ENCODE peak calls at places on chromosomes 7 and 10, in five cellular contexts. S is cardiac fibroblast, R is heart right ventricle, U is left ventricle myocardium inferior, F is neural crest cell. A is an unnamed sample.

GRCh38 chr7:99365318-99366141 is 9.0 kb upstream of the ARPC1B start:
- DNase-seq in S (peak), R (no peak), U (no peak), F (no peak), A (no peak)

GRCh38 chr10:8050561-8051108 is 3.9 kb upstream of the GATA3 start:
- DNase-seq in S (peak), R (no peak), U (no peak), F (no peak), A (no peak)

GRCh38 chr10:96666738-96667137 is 53.6 kb downstream of the PIK3AP1 start:
- DNase-seq in S (no peak), R (no peak), U (no peak), F (no peak), A (no peak)

GRCh38 chr10:72834183-72834825 is 59.2 kb upstream of the OIT3 start:
- DNase-seq in S (peak), R (peak), U (no peak), F (peak), A (no peak)

GRCh38 chr7:29865526-29865925 is 59.2 kb downstream of the WIPF3 start:
- DNase-seq in S (peak), R (peak), U (no peak), F (no peak), A (no peak)

GRCh38 chr10:117442944-117443676 is 67.9 kb upstream of the PDZD8 start:
- DNase-seq in S (peak), R (peak), U (peak), F (peak), A (no peak)

GRCh38 chr7:83429493-83429892 is 219.4 kb downstream of the SEMA3E start:
- DNase-seq in S (no peak), R (no peak), U (no peak), F (no peak), A (no peak)

GRCh38 chr7:130982160-130982638 is 248.2 kb upstream of the KLF14 start:
- DNase-seq in S (peak), R (no peak), U (no peak), F (no peak), A (no peak)

GRCh38 chr7:26853788-26854393 is 10.5 kb downstream of the SKAP2 start:
- DNase-seq in S (peak), R (no peak), U (no peak), F (no peak), A (no peak)

GRCh38 chr7:149846436-149847046 is 8.4 kb downstream of the ZNF862 start:
- DNase-seq in S (no peak), R (no peak), U (no peak), F (no peak), A (no peak)

GRCh38 chr7:72286486-72286885 is 125.7 kb downstream of the CALN1 start:
- DNase-seq in S (no peak), R (no peak), U (no peak), F (no peak), A (no peak)

GRCh38 chr7:72292794-72293193 is 119.3 kb downstream of the CALN1 start:
- DNase-seq in S (no peak), R (no peak), U (no peak), F (no peak), A (no peak)

DNA sequence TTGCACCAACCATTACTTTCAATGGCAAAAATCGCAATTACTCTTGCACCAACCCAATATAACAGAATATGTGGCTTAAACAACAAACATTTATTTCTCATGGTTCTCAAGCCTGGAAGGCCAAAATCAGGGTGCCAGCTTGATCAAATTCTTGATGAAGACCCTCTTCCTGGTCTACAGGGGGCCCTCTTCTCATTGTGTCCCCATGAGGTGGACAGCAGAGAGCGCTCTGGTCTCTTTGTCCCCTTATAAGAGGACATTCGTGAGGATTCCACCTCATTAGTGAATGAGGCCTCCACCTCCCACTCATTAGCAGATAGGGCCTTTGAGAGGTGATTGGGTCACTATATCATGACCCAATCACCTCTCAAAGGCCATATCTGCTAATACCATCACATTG is 120.0 kb downstream of the CALN1 start:
- DNase-seq in S (no peak), R (no peak), U (no peak), F (no peak), A (no peak)
- TF ChIP-seq CTCF in S (no peak), R (no peak), U (no peak), F (no peak), A (no peak)

GRCh38 chr10:74099836-74100235 is 50.8 kb downstream of the AP3M1 start:
- DNase-seq in S (no peak), R (no peak), U (no peak), F (no peak), A (no peak)
- TF ChIP-seq CTCF in S (no peak), R (no peak), U (no peak), F (no peak), A (no peak)

GRCh38 chr10:85915245-85915846 is 451.2 kb downstream of the GRID1 start:
- DNase-seq in S (no peak), R (no peak), U (no peak), F (no peak), A (no peak)

GRCh38 chr10:85916999-85917573 is 449.5 kb downstream of the GRID1 start:
- DNase-seq in S (no peak), R (no peak), U (no peak), F (no peak), A (no peak)

GRCh38 chr10:85918371-85918770 is 448.2 kb downstream of the GRID1 start:
- DNase-seq in S (no peak), R (no peak), U (no peak), F (no peak), A (no peak)

GRCh38 chr10:85917601-85918000 is 449.0 kb downstream of the GRID1 start:
- DNase-seq in S (no peak), R (no peak), U (no peak), F (no peak), A (no peak)

GRCh38 chr10:85916192-85916747 is 450.3 kb downstream of the GRID1 start:
- DNase-seq in S (no peak), R (no peak), U (no peak), F (no peak), A (no peak)
- TF ChIP-seq CTCF in S (no peak), R (no peak), U (no peak), F (no peak), A (no peak)

DNA sequence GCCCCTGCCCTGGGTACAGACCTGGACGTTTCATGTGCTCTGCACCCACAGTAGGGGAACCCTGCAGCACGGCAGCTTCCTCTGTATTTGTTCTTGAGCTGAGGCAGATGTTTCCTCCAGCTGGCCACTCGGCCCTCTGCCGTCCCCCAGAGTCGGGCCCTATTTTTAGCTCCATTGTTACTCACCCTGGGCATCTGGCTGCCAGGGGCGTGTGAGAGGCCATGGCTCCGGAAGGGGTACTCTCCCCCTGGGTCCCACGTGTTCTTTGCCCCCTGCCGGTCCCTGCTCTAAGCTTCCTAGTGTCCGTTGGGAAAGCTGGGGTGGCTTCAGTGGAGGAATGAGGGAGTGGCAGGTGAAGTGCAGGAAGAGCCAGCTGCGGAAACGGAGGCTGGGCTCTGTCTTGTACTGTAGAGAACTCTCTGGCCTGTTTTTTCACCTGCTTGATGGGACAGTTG is 30.4 kb downstream of the PALD1 start:
- DNase-seq in S (peak), R (peak), U (peak), F (no peak), A (no peak)
- TF ChIP-seq CTCF in S (no peak), R (no peak), U (no peak), F (no peak), A (no peak)

DNA sequence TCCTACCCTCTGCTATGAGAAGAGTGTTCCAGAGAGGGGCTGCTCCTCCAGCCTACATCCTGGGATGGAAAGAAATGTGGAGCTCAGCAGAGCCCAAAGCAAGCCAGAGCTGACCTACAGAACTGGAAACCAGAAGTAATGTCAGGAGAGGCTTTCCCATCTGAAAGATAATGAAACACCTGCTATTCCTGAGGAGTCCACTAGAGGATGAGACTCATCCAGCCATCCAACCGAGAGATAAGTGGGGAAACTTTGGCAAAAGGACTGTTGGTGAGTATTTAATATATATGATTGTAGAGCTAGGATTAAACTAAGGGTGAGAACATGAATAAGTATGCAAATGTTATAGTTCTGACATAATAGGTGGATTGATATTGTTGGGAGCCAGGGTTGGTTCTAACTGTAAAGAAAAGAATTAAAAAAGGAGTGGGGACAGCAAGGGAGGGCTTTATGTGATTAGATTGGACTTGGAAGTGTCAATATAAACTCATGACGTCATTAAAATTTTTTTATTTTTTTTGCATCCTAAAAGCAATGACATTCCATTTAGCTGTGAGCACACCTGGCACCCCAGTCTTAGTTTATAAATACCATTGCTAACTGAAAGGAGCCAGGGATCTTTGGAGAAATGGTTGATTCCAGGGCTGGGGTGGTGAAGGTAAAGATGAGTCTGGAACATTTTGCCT is 312.8 kb upstream of the NFE2L3 start:
- DNase-seq in S (no peak), R (no peak), U (no peak), F (no peak), A (no peak)
- TF ChIP-seq CTCF in S (peak), R (no peak), U (no peak), F (peak), A (peak)

GRCh38 chr7:28145931-28146330 is 34.7 kb downstream of the JAZF1 start:
- DNase-seq in S (no peak), R (no peak), U (no peak), F (no peak), A (no peak)

GRCh38 chr7:28140964-28141363 is 39.6 kb downstream of the JAZF1 start:
- DNase-seq in S (no peak), R (no peak), U (no peak), F (no peak), A (no peak)

GRCh38 chr7:28144266-28144665 is 36.3 kb downstream of the JAZF1 start:
- DNase-seq in S (no peak), R (no peak), U (no peak), F (peak), A (no peak)

GRCh38 chr7:28145090-28145626 is 35.4 kb downstream of the JAZF1 start:
- DNase-seq in S (no peak), R (no peak), U (no peak), F (no peak), A (no peak)

DNA sequence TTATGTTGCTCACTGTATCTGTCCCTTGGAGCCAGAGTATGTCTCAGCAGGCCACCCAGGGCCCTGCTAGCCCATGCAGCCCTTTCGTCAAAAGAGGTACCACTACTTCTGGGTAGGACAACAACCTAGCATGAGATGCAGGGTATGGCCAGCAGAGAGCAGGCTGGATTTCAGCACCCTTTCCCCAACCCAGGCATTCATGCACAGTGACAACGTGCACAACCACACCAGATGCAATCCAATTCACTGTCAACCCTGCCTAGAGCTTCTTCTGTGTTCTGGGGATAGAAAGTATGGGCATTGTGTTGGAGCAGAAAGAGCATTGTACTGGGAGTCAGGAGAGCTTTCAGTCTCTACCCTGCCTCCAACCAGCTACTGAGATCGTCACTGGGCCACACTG is 37.9 kb downstream of the JAZF1 start:
- DNase-seq in S (no peak), R (no peak), U (no peak), F (no peak), A (no peak)
- TF ChIP-seq CTCF in S (no peak), R (no peak), U (peak), F (no peak), A (no peak)

GRCh38 chr10:106978746-106979145 is 185.8 kb downstream of the SORCS1 start:
- DNase-seq in S (no peak), R (no peak), U (no peak), F (no peak), A (no peak)

GRCh38 chr10:106981461-106981850 is 183.1 kb downstream of the SORCS1 start:
- DNase-seq in S (no peak), R (no peak), U (no peak), F (no peak), A (no peak)

GRCh38 chr10:106982248-106982647 is 182.3 kb downstream of the SORCS1 start:
- DNase-seq in S (no peak), R (no peak), U (no peak), F (no peak), A (no peak)

DNA sequence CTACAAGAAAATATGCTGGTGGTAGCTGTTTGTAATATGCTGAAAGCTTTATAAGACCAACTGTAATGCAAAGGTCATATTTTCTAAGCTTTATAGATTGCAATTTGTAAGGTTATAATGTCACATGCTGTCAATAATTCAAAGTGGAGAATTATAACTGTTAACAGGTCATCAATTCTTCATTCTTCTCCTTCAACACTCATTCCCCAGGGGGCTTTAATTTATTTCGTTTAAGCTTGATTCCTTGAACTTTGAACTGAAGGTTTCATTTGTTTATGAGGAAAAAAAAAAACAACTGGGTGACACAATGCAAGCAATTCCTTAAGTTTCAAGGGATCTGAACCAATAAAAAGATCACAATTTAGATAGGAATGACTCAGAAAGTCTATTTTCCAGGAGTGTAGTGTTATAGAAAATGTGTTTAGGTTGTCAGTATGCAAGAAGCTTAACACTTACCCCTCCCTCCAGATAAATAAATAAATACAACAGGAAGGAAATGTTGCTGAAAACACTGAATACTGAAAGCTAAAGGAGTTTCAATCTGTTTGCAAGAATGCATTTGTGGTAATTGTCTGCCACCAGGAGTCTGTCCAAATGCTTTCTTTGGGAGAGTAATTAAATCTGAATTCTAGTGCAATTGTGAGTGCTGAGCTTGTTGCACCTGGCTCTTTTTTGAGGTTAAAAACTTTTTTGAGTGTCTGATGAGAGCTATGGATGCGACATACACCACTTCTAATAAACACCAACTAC is 183.6 kb downstream of the SORCS1 start:
- DNase-seq in S (no peak), R (no peak), U (no peak), F (no peak), A (no peak)
- TF ChIP-seq CTCF in S (no peak), R (no peak), U (no peak), F (no peak), A (no peak)

GRCh38 chr10:83254698-83255097 is 884.6 kb upstream of the GHITM start:
- DNase-seq in S (no peak), R (no peak), U (no peak), F (no peak), A (no peak)

GRCh38 chr10:83248232-83248631 is 891.1 kb upstream of the GHITM start:
- DNase-seq in S (no peak), R (no peak), U (no peak), F (no peak), A (no peak)

GRCh38 chr10:83253272-83253671 is 886.0 kb upstream of the GHITM start:
- DNase-seq in S (no peak), R (no peak), U (no peak), F (no peak), A (no peak)

GRCh38 chr10:83252169-83252568 is 887.1 kb upstream of the GHITM start:
- DNase-seq in S (no peak), R (no peak), U (no peak), F (no peak), A (no peak)
- TF ChIP-seq CTCF in S (no peak), R (no peak), U (no peak), F (no peak), A (no peak)

A was measured in osteocyte.